ENCODE peak calls at places on chromosome 22, in seven cellular contexts. One of them, this sample, is unnamed.
A peak's percentile ranks its signal among the peaks of the same experiment; 100 is the strongest.

GRCh38 chr22:43821606-43822425 is 9.7 kb upstream of the EFCAB6 start:
- DNase-seq in HCT116: no peak
- DNase-seq in A549: no peak
- DNase-seq in HepG2: no peak
- DNase-seq in GM12878: no peak
- DNase-seq in endothelial cell of umbilical vein: no peak
- DNase-seq in H1: no peak
- DNase-seq in this sample: no peak

GRCh38 chr22:23383491-23384450 is 196.3 kb downstream of the IGLL1 start:
- DNase-seq in HCT116: no peak
- DNase-seq in A549: no peak
- DNase-seq in HepG2: no peak
- DNase-seq in GM12878: no peak
- DNase-seq in endothelial cell of umbilical vein: no peak
- DNase-seq in H1: no peak
- DNase-seq in this sample: peak; percentile 25

GRCh38 chr22:23215294-23216204 is 35.2 kb downstream of the BCR start:
- DNase-seq in HCT116: no peak
- DNase-seq in A549: no peak
- DNase-seq in HepG2: no peak
- DNase-seq in GM12878: no peak
- DNase-seq in endothelial cell of umbilical vein: peak; percentile 99
- DNase-seq in H1: no peak
- DNase-seq in this sample: peak; percentile 77

GRCh38 chr22:30578481-30578880 is 4.0 kb upstream of the GAL3ST1 start:
- DNase-seq in HCT116: no peak
- DNase-seq in A549: no peak
- DNase-seq in HepG2: no peak
- DNase-seq in GM12878: no peak
- DNase-seq in endothelial cell of umbilical vein: no peak
- DNase-seq in H1: no peak
- DNase-seq in this sample: no peak

GRCh38 chr22:47168900-47169800 is 406.7 kb downstream of the TBC1D22A start:
- DNase-seq in HCT116: no peak
- DNase-seq in A549: peak; percentile 6
- DNase-seq in HepG2: peak; percentile 10
- DNase-seq in GM12878: no peak
- DNase-seq in endothelial cell of umbilical vein: peak; percentile 11
- DNase-seq in H1: peak; percentile 25
- DNase-seq in this sample: peak; percentile 55

GRCh38 chr22:38694945-38695344 is 5.8 kb downstream of the JOSD1 start:
- DNase-seq in HCT116: no peak
- DNase-seq in A549: peak; percentile 52
- DNase-seq in HepG2: no peak
- DNase-seq in GM12878: no peak
- DNase-seq in endothelial cell of umbilical vein: peak; percentile 37
- DNase-seq in H1: no peak
- DNase-seq in this sample: no peak

GRCh38 chr22:27670701-27671412 is 130.7 kb downstream of the MN1 start:
- DNase-seq in HCT116: peak; percentile 34
- DNase-seq in A549: no peak
- DNase-seq in HepG2: peak; percentile 96
- DNase-seq in GM12878: no peak
- DNase-seq in endothelial cell of umbilical vein: peak; percentile 13
- DNase-seq in H1: peak; percentile 47
- DNase-seq in this sample: peak; percentile 91

GRCh38 chr22:45538284-45538683 is 35.6 kb downstream of the FBLN1 start:
- DNase-seq in HCT116: no peak
- DNase-seq in A549: no peak
- DNase-seq in HepG2: no peak
- DNase-seq in GM12878: no peak
- DNase-seq in endothelial cell of umbilical vein: no peak
- DNase-seq in H1: no peak
- DNase-seq in this sample: no peak

GRCh38 chr22:27644566-27644965 is 157.0 kb downstream of the MN1 start:
- DNase-seq in HCT116: no peak
- DNase-seq in A549: no peak
- DNase-seq in HepG2: no peak
- DNase-seq in GM12878: no peak
- DNase-seq in endothelial cell of umbilical vein: no peak
- DNase-seq in H1: no peak
- DNase-seq in this sample: no peak

GRCh38 chr22:41857160-41857859 is 24.4 kb downstream of the SREBF2 start:
- DNase-seq in HCT116: peak; percentile 65
- DNase-seq in A549: peak; percentile 71
- DNase-seq in HepG2: peak; percentile 38
- DNase-seq in GM12878: peak; percentile 46
- DNase-seq in endothelial cell of umbilical vein: peak; percentile 70
- DNase-seq in H1: peak; percentile 43
- DNase-seq in this sample: peak; percentile 95

GRCh38 chr22:49566141-49566541 is 261.5 kb downstream of the BRD1 start:
- DNase-seq in HCT116: no peak
- DNase-seq in A549: no peak
- DNase-seq in HepG2: no peak
- DNase-seq in GM12878: no peak
- DNase-seq in endothelial cell of umbilical vein: no peak
- DNase-seq in H1: no peak
- DNase-seq in this sample: peak; percentile 11

GRCh38 chr22:29531419-29531818 is 22.1 kb downstream of the THOC5 start:
- DNase-seq in HCT116: no peak
- DNase-seq in A549: no peak
- DNase-seq in HepG2: no peak
- DNase-seq in GM12878: no peak
- DNase-seq in endothelial cell of umbilical vein: no peak
- DNase-seq in H1: no peak
- DNase-seq in this sample: no peak

DNA sequence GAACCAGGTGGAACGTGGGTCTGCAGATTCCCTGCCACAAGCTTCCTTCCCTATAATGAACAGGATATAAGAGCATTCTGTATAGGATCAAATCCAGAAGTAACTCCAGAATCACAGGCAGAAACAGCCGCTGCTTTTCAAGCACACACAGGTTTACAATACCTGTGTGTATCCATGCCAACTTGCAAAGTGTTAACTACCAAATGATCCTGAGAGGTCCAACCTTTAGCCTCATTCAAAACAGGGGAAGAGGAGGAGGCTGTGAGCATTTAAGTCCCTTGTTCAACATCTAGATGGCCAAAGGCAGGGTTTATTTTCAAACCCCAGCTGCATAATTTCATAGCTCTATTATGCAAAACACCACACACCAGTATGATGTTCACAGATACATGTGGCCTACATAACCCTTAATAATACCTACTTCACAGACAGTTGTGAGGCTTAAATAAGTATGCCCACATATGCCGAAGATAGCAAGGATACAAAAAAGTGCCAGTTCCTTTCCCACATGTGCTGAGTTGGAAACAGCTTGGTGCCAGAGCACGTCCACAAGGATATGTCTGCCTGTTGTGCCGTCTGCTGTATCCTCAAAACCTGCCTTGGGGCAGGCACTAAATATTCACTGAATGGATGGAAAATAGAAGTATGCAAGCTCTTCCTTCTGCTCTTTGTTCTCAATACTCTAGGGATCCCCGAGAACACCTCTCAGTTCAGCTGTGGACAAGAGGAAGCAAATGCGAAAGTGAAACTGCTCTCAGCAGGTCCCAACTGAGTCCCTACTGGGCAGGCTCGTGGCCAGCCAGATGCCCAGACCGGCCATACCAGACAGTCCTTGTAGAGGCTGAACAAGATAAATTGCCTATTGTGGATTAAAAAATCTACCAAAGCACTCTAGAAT is 66.8 kb downstream of the LARGE1 start:
- DNase-seq in HCT116: no peak
- DNase-seq in A549: peak; percentile 42
- DNase-seq in HepG2: peak; percentile 19
- DNase-seq in GM12878: peak; percentile 53
- DNase-seq in endothelial cell of umbilical vein: peak; percentile 6
- DNase-seq in H1: no peak
- DNase-seq in this sample: peak; percentile 90
- H3K4me3 ChIP-seq in HCT116: no peak overlapping the region
- H3K4me3 ChIP-seq in A549: peak overlapping the region; percentile 35
- H3K4me3 ChIP-seq in HepG2: no peak overlapping the region
- H3K4me3 ChIP-seq in GM12878: peak overlapping the region; percentile 31
- H3K4me3 ChIP-seq in endothelial cell of umbilical vein: no peak overlapping the region
- H3K4me3 ChIP-seq in H1: peak overlapping the region; percentile 15
- H3K4me3 ChIP-seq in this sample: peak overlapping the region; percentile 63

DNA sequence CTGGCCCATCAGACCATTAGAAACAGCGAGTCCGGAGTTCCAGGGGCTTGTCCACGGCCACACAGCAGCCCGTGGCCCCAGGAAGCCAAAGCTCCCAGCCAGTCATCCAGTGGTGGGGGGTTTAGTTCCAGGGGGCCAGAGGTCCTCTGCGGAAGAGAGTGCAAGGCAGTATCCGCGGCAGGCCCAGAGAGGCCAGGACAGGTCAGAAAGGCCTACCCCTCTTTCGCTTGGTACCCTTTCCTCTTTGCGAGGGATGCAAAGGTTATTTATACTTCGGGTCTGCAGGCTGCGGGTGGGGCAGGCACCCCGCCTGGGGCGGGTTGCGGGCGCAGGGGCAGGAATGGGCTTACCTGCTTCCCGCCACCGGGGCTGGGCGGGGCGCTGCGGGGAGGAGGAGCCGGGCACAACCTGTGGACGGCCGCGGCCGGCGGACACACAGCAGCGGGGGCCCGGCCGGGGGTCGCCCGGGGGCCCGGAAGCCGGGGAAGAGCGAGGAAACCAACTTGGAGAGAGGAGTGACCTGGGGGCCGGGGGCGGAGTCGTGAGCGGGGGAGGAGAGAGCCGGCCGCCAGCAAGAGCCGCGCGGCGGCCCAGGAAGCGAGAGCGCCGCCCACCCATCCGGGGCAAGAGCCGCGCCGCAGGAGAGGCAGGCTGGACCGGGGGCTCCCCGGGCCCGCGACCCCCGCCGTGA is at the start of gene SH3BP1:
- DNase-seq in HCT116: no peak
- DNase-seq in A549: no peak
- DNase-seq in HepG2: peak; percentile 57
- DNase-seq in GM12878: no peak
- DNase-seq in endothelial cell of umbilical vein: no peak
- DNase-seq in H1: no peak
- DNase-seq in this sample: peak; percentile 82
- TF ChIP-seq POLR2A in HCT116: no peak
- TF ChIP-seq POLR2A in A549: no peak
- TF ChIP-seq POLR2A in HepG2: peak; percentile 50
- TF ChIP-seq POLR2A in GM12878: peak; percentile 46
- TF ChIP-seq POLR2A in endothelial cell of umbilical vein: no peak
- TF ChIP-seq POLR2A in H1: no peak
- TF ChIP-seq POLR2A in this sample: no peak

DNA sequence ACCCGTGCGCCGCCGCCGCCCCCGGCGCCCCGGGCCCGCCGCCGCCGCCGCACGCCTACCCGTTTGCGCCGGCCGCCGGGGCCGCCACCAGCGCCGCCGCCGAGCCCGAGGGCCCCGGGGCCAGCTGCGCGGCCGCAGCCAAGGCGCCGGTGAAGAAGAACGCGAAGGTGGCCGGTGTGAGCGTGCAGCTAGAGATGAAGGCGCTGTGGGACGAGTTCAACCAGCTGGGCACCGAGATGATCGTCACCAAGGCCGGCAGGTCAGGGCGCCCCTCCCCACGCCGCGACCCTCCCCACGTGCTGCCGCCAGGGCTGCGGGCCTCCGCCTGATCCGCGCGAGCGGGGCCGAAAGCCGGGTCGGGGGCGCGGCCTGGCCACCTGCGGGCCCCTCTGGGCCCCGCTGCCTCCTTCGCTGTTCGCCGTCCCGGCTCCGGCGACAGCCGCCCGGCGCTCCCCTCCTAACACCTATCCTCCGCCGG is 483 bp downstream of the TBX1 start:
- DNase-seq in HCT116: no peak
- DNase-seq in A549: no peak
- DNase-seq in HepG2: no peak
- DNase-seq in GM12878: no peak
- DNase-seq in endothelial cell of umbilical vein: no peak
- DNase-seq in H1: no peak
- DNase-seq in this sample: peak; percentile 44
- TF ChIP-seq MAX in HCT116: no peak
- TF ChIP-seq MAX in A549: no peak
- TF ChIP-seq MAX in HepG2: no peak
- TF ChIP-seq MAX in GM12878: no peak
- TF ChIP-seq MAX in endothelial cell of umbilical vein: no peak
- TF ChIP-seq MAX in H1: no peak
- TF ChIP-seq MAX in this sample: no peak

GRCh38 chr22:17629646-17630045 is 1.1 kb upstream of the ATP6V1E1 start:
- DNase-seq in HCT116: no peak
- DNase-seq in A549: no peak
- DNase-seq in HepG2: no peak
- DNase-seq in GM12878: no peak
- DNase-seq in endothelial cell of umbilical vein: peak; percentile 28
- DNase-seq in H1: no peak
- DNase-seq in this sample: peak; percentile 11
- H3K4me3 ChIP-seq in HCT116: peak overlapping the region; percentile 100
- H3K4me3 ChIP-seq in A549: peak overlapping the region; percentile 96
- H3K4me3 ChIP-seq in HepG2: no peak overlapping the region
- H3K4me3 ChIP-seq in GM12878: no peak overlapping the region
- H3K4me3 ChIP-seq in endothelial cell of umbilical vein: no peak overlapping the region
- H3K4me3 ChIP-seq in H1: peak overlapping the region; percentile 88
- H3K4me3 ChIP-seq in this sample: peak overlapping the region; percentile 99